ENCODE peak calls at places on chromosomes 6 and 20, in six cellular contexts. One of them, this sample, is unnamed. For H3K9me3, the result is how much of the 10 kb centered on the place peaks cover.

GRCh38 chr20:32898721-32899120 is 40.0 kb downstream of the EFCAB8 start:
- DNase-seq in astrocyte: peak
- DNase-seq in SJSA1: no peak
- DNase-seq in Karpas-422: no peak
- DNase-seq in effector memory CD4-positive, alpha-beta T cell: no peak
- DNase-seq in body of pancreas: no peak
- DNase-seq in this sample: no peak

GRCh38 chr6:84674395-84674794 is 90.0 kb downstream of the TBX18 start:
- DNase-seq in Karpas-422: no peak
- DNase-seq in SJSA1: no peak
- DNase-seq in astrocyte: no peak
- DNase-seq in body of pancreas: no peak
- DNase-seq in effector memory CD4-positive, alpha-beta T cell: no peak
- DNase-seq in this sample: no peak

GRCh38 chr20:45946149-45946970 is 11.9 kb downstream of the PCIF1 start:
- DNase-seq in body of pancreas: peak
- DNase-seq in Karpas-422: no peak
- DNase-seq in effector memory CD4-positive, alpha-beta T cell: peak
- DNase-seq in SJSA1: no peak
- DNase-seq in astrocyte: peak
- DNase-seq in this sample: no peak

GRCh38 chr6:121876721-121877120 is 441.3 kb downstream of the GJA1 start:
- DNase-seq in SJSA1: no peak
- DNase-seq in astrocyte: no peak
- DNase-seq in Karpas-422: no peak
- DNase-seq in body of pancreas: no peak
- DNase-seq in effector memory CD4-positive, alpha-beta T cell: no peak
- DNase-seq in this sample: no peak

GRCh38 chr20:7776148-7776547 is 164.1 kb downstream of the HAO1 start:
- DNase-seq in Karpas-422: no peak
- DNase-seq in body of pancreas: no peak
- DNase-seq in astrocyte: no peak
- DNase-seq in SJSA1: no peak
- DNase-seq in effector memory CD4-positive, alpha-beta T cell: no peak
- DNase-seq in this sample: no peak

GRCh38 chr6:92589970-92590369 is 829.4 kb downstream of the EPHA7 start:
- DNase-seq in astrocyte: peak
- DNase-seq in Karpas-422: no peak
- DNase-seq in SJSA1: no peak
- DNase-seq in body of pancreas: no peak
- DNase-seq in effector memory CD4-positive, alpha-beta T cell: no peak
- DNase-seq in this sample: no peak

GRCh38 chr6:139996253-139996834 is 621.9 kb upstream of the CITED2 start:
- DNase-seq in body of pancreas: peak
- DNase-seq in effector memory CD4-positive, alpha-beta T cell: no peak
- DNase-seq in astrocyte: no peak
- DNase-seq in Karpas-422: peak
- DNase-seq in SJSA1: no peak
- DNase-seq in this sample: no peak

GRCh38 chr6:17493286-17493685 is 99.9 kb downstream of the CAP2 start:
- DNase-seq in astrocyte: peak
- DNase-seq in effector memory CD4-positive, alpha-beta T cell: no peak
- DNase-seq in SJSA1: peak
- DNase-seq in body of pancreas: no peak
- DNase-seq in Karpas-422: no peak
- DNase-seq in this sample: peak

GRCh38 chr20:43917380-43917779 is 2.7 kb downstream of the TOX2 start:
- DNase-seq in astrocyte: no peak
- DNase-seq in Karpas-422: no peak
- DNase-seq in body of pancreas: no peak
- DNase-seq in effector memory CD4-positive, alpha-beta T cell: no peak
- DNase-seq in SJSA1: no peak
- DNase-seq in this sample: no peak

GRCh38 chr20:63896136-63896890 is 1.4 kb downstream of the DNAJC5 start:
- DNase-seq in SJSA1: no peak
- DNase-seq in astrocyte: peak
- DNase-seq in body of pancreas: peak
- DNase-seq in Karpas-422: peak
- DNase-seq in effector memory CD4-positive, alpha-beta T cell: no peak
- DNase-seq in this sample: no peak

GRCh38 chr6:87606199-87606598 is 16.3 kb downstream of the ORC3 start:
- DNase-seq in Karpas-422: no peak
- DNase-seq in SJSA1: no peak
- DNase-seq in astrocyte: no peak
- DNase-seq in effector memory CD4-positive, alpha-beta T cell: no peak
- DNase-seq in body of pancreas: no peak
- DNase-seq in this sample: no peak

GRCh38 chr6:74891358-74891811 is 314.5 kb downstream of the COL12A1 start:
- DNase-seq in astrocyte: no peak
- DNase-seq in SJSA1: no peak
- DNase-seq in Karpas-422: no peak
- DNase-seq in body of pancreas: no peak
- DNase-seq in effector memory CD4-positive, alpha-beta T cell: no peak
- DNase-seq in this sample: peak

GRCh38 chr6:150297327-150298028 is 71.3 kb upstream of the IYD start:
- DNase-seq in astrocyte: peak
- DNase-seq in Karpas-422: no peak
- DNase-seq in body of pancreas: no peak
- DNase-seq in SJSA1: no peak
- DNase-seq in effector memory CD4-positive, alpha-beta T cell: no peak
- DNase-seq in this sample: no peak

GRCh38 chr20:10637563-10637962 is 36.2 kb downstream of the JAG1 start:
- DNase-seq in astrocyte: no peak
- DNase-seq in SJSA1: no peak
- DNase-seq in body of pancreas: no peak
- DNase-seq in Karpas-422: no peak
- DNase-seq in effector memory CD4-positive, alpha-beta T cell: no peak
- DNase-seq in this sample: no peak

GRCh38 chr6:43922423-43923375 is 152.7 kb downstream of the VEGFA start:
- DNase-seq in SJSA1: no peak
- DNase-seq in body of pancreas: no peak
- DNase-seq in effector memory CD4-positive, alpha-beta T cell: no peak
- DNase-seq in astrocyte: no peak
- DNase-seq in Karpas-422: no peak
- DNase-seq in this sample: no peak

GRCh38 chr6:103983860-103984259 is 875.9 kb downstream of the HACE1 start:
- DNase-seq in effector memory CD4-positive, alpha-beta T cell: no peak
- DNase-seq in astrocyte: no peak
- DNase-seq in body of pancreas: no peak
- DNase-seq in SJSA1: no peak
- DNase-seq in Karpas-422: no peak
- DNase-seq in this sample: no peak

GRCh38 chr6:85422996-85423395 is 26.9 kb upstream of the NT5E start:
- DNase-seq in body of pancreas: no peak
- DNase-seq in effector memory CD4-positive, alpha-beta T cell: no peak
- DNase-seq in Karpas-422: no peak
- DNase-seq in astrocyte: no peak
- DNase-seq in SJSA1: no peak
- DNase-seq in this sample: no peak

GRCh38 chr6:135944120-135944519 is 92.6 kb downstream of the PDE7B start:
- DNase-seq in SJSA1: no peak
- DNase-seq in astrocyte: no peak
- DNase-seq in Karpas-422: no peak
- DNase-seq in effector memory CD4-positive, alpha-beta T cell: no peak
- DNase-seq in body of pancreas: no peak
- DNase-seq in this sample: no peak

GRCh38 chr6:165308926-165309731 is at the start of gene C6orf118:
- DNase-seq in effector memory CD4-positive, alpha-beta T cell: no peak
- DNase-seq in SJSA1: peak
- DNase-seq in astrocyte: peak
- DNase-seq in Karpas-422: no peak
- DNase-seq in body of pancreas: peak
- DNase-seq in this sample: no peak

GRCh38 chr20:51945177-51945576 is 142.9 kb upstream of the SALL4 start:
- DNase-seq in SJSA1: no peak
- DNase-seq in effector memory CD4-positive, alpha-beta T cell: no peak
- DNase-seq in Karpas-422: no peak
- DNase-seq in body of pancreas: no peak
- DNase-seq in astrocyte: no peak
- DNase-seq in this sample: no peak

GRCh38 chr6:87407531-87407895 is 259 bp upstream of the CFAP206 start:
- DNase-seq in SJSA1: peak
- DNase-seq in body of pancreas: no peak
- DNase-seq in effector memory CD4-positive, alpha-beta T cell: no peak
- DNase-seq in Karpas-422: peak
- DNase-seq in astrocyte: peak
- DNase-seq in this sample: no peak

GRCh38 chr6:159929819-159930218 is 39.0 kb downstream of the MAS1 start:
- DNase-seq in body of pancreas: peak
- DNase-seq in effector memory CD4-positive, alpha-beta T cell: peak
- DNase-seq in Karpas-422: no peak
- DNase-seq in astrocyte: no peak
- DNase-seq in SJSA1: no peak
- DNase-seq in this sample: no peak

GRCh38 chr20:63011798-63012197 is 5.0 kb upstream of the BHLHE23 start:
- DNase-seq in astrocyte: no peak
- DNase-seq in Karpas-422: no peak
- DNase-seq in SJSA1: peak
- DNase-seq in body of pancreas: no peak
- DNase-seq in effector memory CD4-positive, alpha-beta T cell: no peak
- DNase-seq in this sample: no peak

GRCh38 chr6:51339728-51340127 is 521.1 kb downstream of the TFAP2B start:
- DNase-seq in effector memory CD4-positive, alpha-beta T cell: no peak
- DNase-seq in Karpas-422: no peak
- DNase-seq in body of pancreas: no peak
- DNase-seq in SJSA1: no peak
- DNase-seq in astrocyte: no peak
- DNase-seq in this sample: no peak

GRCh38 chr6:161128680-161129196 is 137.2 kb downstream of the MAP3K4 start:
- DNase-seq in SJSA1: no peak
- DNase-seq in body of pancreas: no peak
- DNase-seq in effector memory CD4-positive, alpha-beta T cell: peak
- DNase-seq in astrocyte: peak
- DNase-seq in Karpas-422: no peak
- DNase-seq in this sample: peak

DNA sequence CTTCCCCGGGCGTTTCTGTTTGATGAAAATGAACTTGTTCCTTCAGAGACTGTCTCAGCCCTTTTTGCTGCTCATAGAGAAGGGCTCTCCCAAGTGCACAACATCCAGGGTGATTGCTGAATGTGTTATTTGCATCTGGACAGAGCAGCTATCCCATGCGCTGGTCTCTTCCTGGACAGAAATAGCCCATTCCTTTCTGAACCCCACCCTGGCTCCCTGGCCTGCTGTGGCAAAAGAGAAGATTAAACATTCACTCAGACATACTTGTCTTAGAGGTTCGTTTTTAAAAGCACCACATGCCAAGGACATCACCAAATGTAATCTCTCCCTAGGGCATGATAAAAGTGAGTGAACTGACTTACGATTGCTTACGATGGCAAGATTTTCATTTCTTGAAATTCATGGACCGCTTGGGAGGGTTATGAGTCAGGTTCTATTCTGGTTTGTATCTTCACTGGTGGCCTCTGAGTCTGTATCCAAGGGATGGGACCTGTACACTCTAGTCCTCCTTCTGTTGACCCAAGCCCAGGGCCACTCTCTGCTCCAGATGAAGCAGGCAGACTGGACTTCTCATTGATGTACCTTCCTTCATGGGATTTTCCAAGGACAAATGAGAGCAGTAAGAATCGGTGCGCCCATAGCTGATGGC is 428.9 kb upstream of the CDH4 start:
- DNase-seq in effector memory CD4-positive, alpha-beta T cell: no peak
- DNase-seq in SJSA1: no peak
- DNase-seq in Karpas-422: no peak
- DNase-seq in body of pancreas: no peak
- DNase-seq in astrocyte: no peak
- DNase-seq in this sample: no peak
- H3K9me3 ChIP-seq in effector memory CD4-positive, alpha-beta T cell: under half
- H3K9me3 ChIP-seq in SJSA1: under half
- H3K9me3 ChIP-seq in Karpas-422: under half
- H3K9me3 ChIP-seq in body of pancreas: under half
- H3K9me3 ChIP-seq in astrocyte: under half
- H3K9me3 ChIP-seq in this sample: under half

GRCh38 chr20:50009521-50010454 is 27.0 kb downstream of the SNAI1 start:
- DNase-seq in SJSA1: no peak
- DNase-seq in effector memory CD4-positive, alpha-beta T cell: no peak
- DNase-seq in body of pancreas: no peak
- DNase-seq in Karpas-422: no peak
- DNase-seq in astrocyte: no peak
- DNase-seq in this sample: no peak
- H3K27ac ChIP-seq in SJSA1: no peak
- H3K27ac ChIP-seq in effector memory CD4-positive, alpha-beta T cell: no peak
- H3K27ac ChIP-seq in body of pancreas: no peak
- H3K27ac ChIP-seq in Karpas-422: no peak
- H3K27ac ChIP-seq in astrocyte: no peak
- H3K27ac ChIP-seq in this sample: no peak

GRCh38 chr6:168344338-168344737 is 24.8 kb upstream of the DACT2 start:
- DNase-seq in body of pancreas: no peak
- DNase-seq in astrocyte: no peak
- DNase-seq in SJSA1: no peak
- DNase-seq in Karpas-422: no peak
- DNase-seq in effector memory CD4-positive, alpha-beta T cell: no peak
- DNase-seq in this sample: no peak
- H3K9me3 ChIP-seq in body of pancreas: under half
- H3K9me3 ChIP-seq in astrocyte: under half
- H3K9me3 ChIP-seq in SJSA1: under half
- H3K9me3 ChIP-seq in Karpas-422: under half
- H3K9me3 ChIP-seq in effector memory CD4-positive, alpha-beta T cell: under half
- H3K9me3 ChIP-seq in this sample: half or more

GRCh38 chr6:3384346-3385143 is 72.3 kb downstream of the SLC22A23 start:
- DNase-seq in body of pancreas: no peak
- DNase-seq in SJSA1: no peak
- DNase-seq in Karpas-422: no peak
- DNase-seq in effector memory CD4-positive, alpha-beta T cell: no peak
- DNase-seq in astrocyte: no peak
- DNase-seq in this sample: no peak

GRCh38 chr6:3385660-3386151 is 71.1 kb downstream of the SLC22A23 start:
- DNase-seq in astrocyte: peak
- DNase-seq in SJSA1: no peak
- DNase-seq in body of pancreas: no peak
- DNase-seq in Karpas-422: no peak
- DNase-seq in effector memory CD4-positive, alpha-beta T cell: no peak
- DNase-seq in this sample: no peak

GRCh38 chr6:3382399-3383279 is 74.2 kb downstream of the SLC22A23 start:
- DNase-seq in astrocyte: peak
- DNase-seq in Karpas-422: no peak
- DNase-seq in effector memory CD4-positive, alpha-beta T cell: no peak
- DNase-seq in SJSA1: no peak
- DNase-seq in body of pancreas: no peak
- DNase-seq in this sample: no peak

GRCh38 chr6:3381233-3382065 is 75.4 kb downstream of the SLC22A23 start:
- DNase-seq in SJSA1: no peak
- DNase-seq in astrocyte: peak
- DNase-seq in Karpas-422: no peak
- DNase-seq in body of pancreas: peak
- DNase-seq in effector memory CD4-positive, alpha-beta T cell: no peak
- DNase-seq in this sample: no peak

GRCh38 chr6:3383525-3383924 is 73.3 kb downstream of the SLC22A23 start:
- DNase-seq in SJSA1: no peak
- DNase-seq in astrocyte: peak
- DNase-seq in effector memory CD4-positive, alpha-beta T cell: no peak
- DNase-seq in body of pancreas: peak
- DNase-seq in Karpas-422: no peak
- DNase-seq in this sample: no peak
- H3K27ac ChIP-seq in SJSA1: no peak
- H3K27ac ChIP-seq in astrocyte: no peak
- H3K27ac ChIP-seq in effector memory CD4-positive, alpha-beta T cell: no peak
- H3K27ac ChIP-seq in body of pancreas: peak
- H3K27ac ChIP-seq in Karpas-422: no peak
- H3K27ac ChIP-seq in this sample: no peak

GRCh38 chr20:31394900-31395299 is 4.5 kb upstream of the DEFB119 start:
- DNase-seq in SJSA1: no peak
- DNase-seq in body of pancreas: no peak
- DNase-seq in Karpas-422: no peak
- DNase-seq in effector memory CD4-positive, alpha-beta T cell: no peak
- DNase-seq in astrocyte: no peak
- DNase-seq in this sample: no peak
- H3K9me3 ChIP-seq in SJSA1: under half
- H3K9me3 ChIP-seq in body of pancreas: under half
- H3K9me3 ChIP-seq in Karpas-422: under half
- H3K9me3 ChIP-seq in effector memory CD4-positive, alpha-beta T cell: under half
- H3K9me3 ChIP-seq in astrocyte: under half
- H3K9me3 ChIP-seq in this sample: under half

This sample was measured in AG04450.